ENCODE peak calls at places on chromosomes 7 and 10, in four cellular contexts. B is GM23338, X is GM23248, N is A673. T is an unnamed sample.

GRCh38 chr7:117689421-117689820 is 183.8 kb downstream of the CTTNBP2 start:
- DNase-seq in B (no peak), X (no peak), N (no peak), T (no peak)

GRCh38 chr10:129848084-129848483 is 116.0 kb downstream of the EBF3 start:
- DNase-seq in B (no peak), X (no peak), N (no peak), T (no peak)

GRCh38 chr7:2710901-2711551 is 23.0 kb downstream of the AMZ1 start:
- DNase-seq in B (no peak), X (no peak), N (no peak), T (no peak)

GRCh38 chr10:46229144-46229563 is 57.6 kb upstream of the ANTXRL start:
- DNase-seq in B (peak; percentile 81), X (peak; percentile 38), N (peak; percentile 61), T (peak; percentile 46)

GRCh38 chr7:44347546-44348114 is 22.2 kb upstream of the CAMK2B start:
- DNase-seq in B (no peak), X (no peak), N (no peak), T (no peak)

GRCh38 chr10:52353960-52354394 is 39.9 kb downstream of the DKK1 start:
- DNase-seq in B (no peak), X (peak; percentile 68), N (no peak), T (peak; percentile 88)

GRCh38 chr10:63515002-63515763 is 6.0 kb upstream of the REEP3 start:
- DNase-seq in B (peak; percentile 97), X (peak; percentile 50), N (peak; percentile 43), T (no peak)

GRCh38 chr7:47314728-47315601 is 266.9 kb downstream of the TNS3 start:
- DNase-seq in B (no peak), X (peak; percentile 53), N (no peak), T (no peak)

GRCh38 chr10:67780759-67781538 is 57.0 kb downstream of the DNAJC12 start:
- DNase-seq in B (no peak), X (no peak), N (no peak), T (no peak)

GRCh38 chr7:104960741-104961479 is 53.1 kb upstream of the KMT2E start:
- DNase-seq in B (no peak), X (peak; percentile 49), N (no peak), T (no peak)

GRCh38 chr7:15525652-15526263 is 36.1 kb downstream of the AGMO start:
- DNase-seq in B (no peak), X (no peak), N (no peak), T (no peak)

GRCh38 chr7:122829962-122830361 is 56.3 kb downstream of the CADPS2 start:
- DNase-seq in B (no peak), X (no peak), N (no peak), T (no peak)

GRCh38 chr10:33252794-33253203 is 81.7 kb downstream of the NRP1 start:
- DNase-seq in B (no peak), X (peak; percentile 85), N (no peak), T (peak; percentile 7)

GRCh38 chr7:126856691-126857291 is 395.9 kb downstream of the GRM8 start:
- DNase-seq in B (peak; percentile 81), X (peak; percentile 25), N (peak; percentile 32), T (peak; percentile 1)

GRCh38 chr7:26188291-26188999 is 12.1 kb downstream of the HNRNPA2B1 start:
- DNase-seq in B (peak; percentile 53), X (no peak), N (no peak), T (no peak)

GRCh38 chr10:36366843-36367242 is 724.7 kb upstream of the FZD8 start:
- DNase-seq in B (no peak), X (no peak), N (peak; percentile 20), T (no peak)

GRCh38 chr10:97184971-97185325 is 811 bp downstream of the SLIT1 start:
- DNase-seq in B (peak; percentile 49), X (no peak), N (no peak), T (no peak)
- TF ChIP-seq EZH2 in B (peak; percentile 63), X (no peak), N (no peak), T (no peak)

DNA sequence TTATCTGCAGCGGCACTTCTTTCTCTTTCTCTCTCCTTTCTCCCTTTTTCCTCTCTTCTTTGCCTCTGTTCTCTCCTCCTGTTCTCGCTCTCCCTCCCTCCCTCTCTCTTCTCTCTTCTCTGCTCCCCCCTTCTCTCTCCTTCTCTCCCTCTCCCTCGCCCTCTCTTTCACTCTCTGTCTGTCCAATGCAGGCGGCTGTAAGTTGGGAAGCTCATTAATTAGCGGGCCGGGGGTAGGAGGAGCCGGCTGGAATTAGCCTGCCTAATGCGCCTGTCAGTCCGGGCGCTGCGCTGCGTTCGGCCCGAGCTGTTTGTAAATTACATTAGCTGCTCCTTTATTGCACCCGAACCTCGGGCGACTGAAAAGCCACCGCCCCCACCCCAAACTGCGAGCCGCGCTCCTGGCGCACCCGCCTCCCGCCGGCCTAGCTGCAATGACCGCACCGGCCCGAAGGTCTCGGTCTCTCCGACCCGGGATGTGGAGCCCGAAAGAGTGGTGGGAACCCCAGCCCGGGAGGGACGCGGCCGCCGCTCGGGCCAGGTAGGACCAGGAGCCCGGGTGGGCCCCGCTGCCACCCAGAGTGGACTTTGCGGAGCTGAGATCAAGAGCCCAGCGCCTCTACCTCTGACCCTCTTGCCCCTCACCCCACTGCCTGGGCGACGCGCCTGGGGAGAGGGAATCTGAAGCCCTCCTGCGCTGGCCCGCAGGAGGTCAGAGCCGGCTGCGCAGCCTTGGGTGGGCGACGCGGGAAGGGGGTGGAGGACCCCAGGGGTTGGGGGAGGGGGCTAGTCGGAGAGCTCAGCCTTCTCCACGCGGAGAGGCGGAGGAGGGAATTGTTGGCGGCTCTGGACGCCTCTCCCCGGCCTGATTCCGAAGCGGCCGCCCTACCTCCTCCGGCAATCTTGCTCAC is at the start of gene LBX1:
- DNase-seq in B (peak; percentile 43), X (peak; percentile 13), N (no peak), T (no peak)
- TF ChIP-seq EZH2 in B (peak; percentile 100), X (peak; percentile 100), N (peak; percentile 98), T (peak; percentile 91)

GRCh38 chr7:157497744-157498541 is 161.1 kb downstream of the DNAJB6 start:
- DNase-seq in B (no peak), X (no peak), N (no peak), T (no peak)
- TF ChIP-seq EZH2 in B (no peak), X (no peak), N (no peak), T (no peak)

DNA sequence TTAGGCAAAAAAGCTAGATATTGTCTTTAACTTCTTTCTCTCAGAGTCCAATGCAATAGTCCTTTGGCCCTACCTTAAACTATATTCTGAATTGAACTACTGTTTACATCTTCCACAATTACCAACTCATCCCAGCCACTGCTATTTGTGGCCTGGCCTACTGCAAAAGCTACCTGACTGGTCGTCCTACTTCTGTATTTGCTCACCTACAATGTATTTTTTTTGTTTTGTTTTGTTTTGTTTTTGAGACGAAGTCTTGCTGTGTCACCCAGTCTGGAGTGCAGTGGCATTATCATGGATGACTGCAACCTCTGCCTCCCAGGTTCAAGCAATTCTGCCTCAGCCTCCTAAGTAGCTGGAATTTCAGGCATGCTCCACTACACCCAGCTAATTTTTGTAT is 51.2 kb downstream of the ARL4A start:
- DNase-seq in B (no peak), X (no peak), N (no peak), T (no peak)
- TF ChIP-seq EZH2 in B (no peak), X (no peak), N (no peak), T (no peak)

GRCh38 chr10:123996302-123996701 is 97.1 kb downstream of the CHST15 start:
- DNase-seq in B (no peak), X (no peak), N (no peak), T (no peak)

GRCh38 chr10:123995082-123995460 is 98.3 kb downstream of the CHST15 start:
- DNase-seq in B (no peak), X (no peak), N (no peak), T (no peak)

GRCh38 chr10:123995461-123996131 is 97.8 kb downstream of the CHST15 start:
- DNase-seq in B (peak; percentile 81), X (peak; percentile 90), N (no peak), T (peak; percentile 49)

GRCh38 chr10:123993534-123994416 is 99.6 kb downstream of the CHST15 start:
- DNase-seq in B (no peak), X (no peak), N (no peak), T (no peak)

GRCh38 chr10:123994417-123995081 is 98.8 kb downstream of the CHST15 start:
- DNase-seq in B (peak; percentile 90), X (peak; percentile 94), N (peak; percentile 80), T (peak; percentile 56)
- TF ChIP-seq EZH2 in B (no peak), X (no peak), N (no peak), T (no peak)

T was measured in HepG2.